ENCODE peak calls at places on chromosomes 6 and 20, in five cellular contexts. D is spleen, E is ACHN, C is HT1080, Q is M059J. Y is an unnamed sample.
A peak's percentile ranks its signal among the peaks of the same experiment; 100 is the strongest.

GRCh38 chr6:113416166-113416565 is 441.0 kb upstream of the MARCKS start:
- DNase-seq in D (no peak), E (no peak), C (no peak), Q (peak; percentile 59), Y (peak; percentile 45)

GRCh38 chr6:156686429-156686939 is 90.7 kb upstream of the ARID1B start:
- DNase-seq in D (no peak), E (peak; percentile 70), C (no peak), Q (peak; percentile 80), Y (peak; percentile 56)

GRCh38 chr6:18192026-18192425 is 36.8 kb downstream of the KDM1B start:
- DNase-seq in D (no peak), E (no peak), C (no peak), Q (no peak), Y (no peak)

GRCh38 chr20:2509794-2510193 is 1.1 kb upstream of the ZNF343 start:
- DNase-seq in D (no peak), E (no peak), C (no peak), Q (no peak), Y (no peak)

GRCh38 chr20:58133020-58133419 is 95.4 kb downstream of the ANKRD60 start:
- DNase-seq in D (no peak), E (no peak), C (no peak), Q (peak; percentile 58), Y (peak; percentile 66)

GRCh38 chr6:90295854-90296345 is 743 bp downstream of the BACH2 start:
- DNase-seq in D (peak; percentile 90), E (peak; percentile 26), C (peak; percentile 62), Q (peak; percentile 42), Y (peak; percentile 74)

GRCh38 chr6:5325173-5325572 is 63.9 kb downstream of the FARS2 start:
- DNase-seq in D (no peak), E (no peak), C (no peak), Q (no peak), Y (no peak)

GRCh38 chr20:58224097-58224496 is 4.4 kb downstream of the ANKRD60 start:
- DNase-seq in D (no peak), E (no peak), C (no peak), Q (peak; percentile 46), Y (no peak)

GRCh38 chr6:151068761-151069312 is 170.9 kb upstream of the AKAP12 start:
- DNase-seq in D (no peak), E (no peak), C (no peak), Q (peak; percentile 90), Y (peak; percentile 70)

GRCh38 chr6:3500262-3501001 is 43.6 kb upstream of the SLC22A23 start:
- DNase-seq in D (no peak), E (no peak), C (no peak), Q (peak; percentile 95), Y (peak; percentile 93)

GRCh38 chr20:44083220-44083933 is 103.6 kb downstream of the JPH2 start:
- DNase-seq in D (no peak), E (no peak), C (peak; percentile 42), Q (peak; percentile 97), Y (peak; percentile 93)

GRCh38 chr20:57838670-57839142 is 128.9 kb upstream of the PMEPA1 start:
- DNase-seq in D (no peak), E (no peak), C (no peak), Q (no peak), Y (peak; percentile 94)

GRCh38 chr6:37840143-37840939 is 20.8 kb downstream of the ZFAND3 start:
- DNase-seq in D (no peak), E (no peak), C (no peak), Q (no peak), Y (no peak)

GRCh38 chr6:6569768-6570167 is 18.8 kb upstream of the LY86 start:
- DNase-seq in D (no peak), E (no peak), C (no peak), Q (no peak), Y (no peak)

GRCh38 chr6:11653028-11653583 is 115.6 kb downstream of the TMEM170B start:
- DNase-seq in D (no peak), E (peak; percentile 40), C (peak; percentile 95), Q (peak; percentile 98), Y (peak; percentile 91)

GRCh38 chr6:135018961-135019360 is 35.7 kb downstream of the HBS1L start:
- DNase-seq in D (no peak), E (no peak), C (no peak), Q (no peak), Y (no peak)

GRCh38 chr6:14450133-14451040 is 332.8 kb downstream of the CD83 start:
- DNase-seq in D (no peak), E (no peak), C (no peak), Q (peak; percentile 22), Y (no peak)

GRCh38 chr20:62238569-62239277 is 402 bp downstream of the OSBPL2 start:
- DNase-seq in D (no peak), E (no peak), C (no peak), Q (peak; percentile 28), Y (peak; percentile 14)

GRCh38 chr20:57657537-57658446 is 37.6 kb upstream of the ZBP1 start:
- DNase-seq in D (peak; percentile 85), E (no peak), C (no peak), Q (no peak), Y (no peak)

GRCh38 chr20:58839991-58840747 is 10.5 kb downstream of the GNAS-AS1 start:
- DNase-seq in D (no peak), E (no peak), C (no peak), Q (no peak), Y (no peak)